ENCODE peak calls at places on chromosome 2, in six cellular contexts. S is GM23338, F is mammary epithelial cell, Y is hepatocyte, G is GM23248, R is MM.1S. H is an unnamed sample.

GRCh38 chr2:177165103-177165583 is 47.5 kb upstream of the HNRNPA3 start:
- DNase-seq in S (no peak), F (peak), Y (peak), G (peak), R (no peak), H (peak)

GRCh38 chr2:118881490-118882129 is 34.2 kb upstream of the EN1 start:
- DNase-seq in S (peak), F (peak), Y (peak), G (peak), R (peak), H (no peak)

GRCh38 chr2:112662702-112663101 is 17.0 kb downstream of the SLC20A1 start:
- DNase-seq in S (no peak), F (no peak), Y (peak), G (no peak), R (no peak), H (no peak)

GRCh38 chr2:16508061-16508851 is 157.4 kb downstream of the CYRIA start:
- DNase-seq in S (peak), F (peak), Y (peak), G (peak), R (peak), H (no peak)

GRCh38 chr2:199452200-199452990 is 5.3 kb downstream of the SATB2 start:
- DNase-seq in S (no peak), F (no peak), Y (no peak), G (peak), R (no peak), H (no peak)

GRCh38 chr2:31286961-31287550 is 53.1 kb downstream of the EHD3 start:
- DNase-seq in S (no peak), F (peak), Y (no peak), G (peak), R (no peak), H (no peak)

GRCh38 chr2:120818441-120818920 is 82.8 kb downstream of the GLI2 start:
- DNase-seq in S (no peak), F (no peak), Y (no peak), G (peak), R (no peak), H (peak)

GRCh38 chr2:234885113-234885512 is 66.7 kb upstream of the SH3BP4 start:
- DNase-seq in S (peak), F (no peak), Y (no peak), G (no peak), R (no peak), H (no peak)

GRCh38 chr2:207847807-207848544 is 78.3 kb upstream of the FZD5 start:
- DNase-seq in S (peak), F (peak), Y (peak), G (peak), R (no peak), H (peak)

GRCh38 chr2:201858781-201859180 is 52.4 kb downstream of the CDK15 start:
- DNase-seq in S (peak), F (no peak), Y (peak), G (peak), R (no peak), H (peak)

GRCh38 chr2:106534471-106534870 is 47.3 kb downstream of the CD8B2 start:
- DNase-seq in S (peak), F (no peak), Y (no peak), G (no peak), R (no peak), H (no peak)

GRCh38 chr2:121095257-121096080 is 189.5 kb downstream of the TFCP2L1 start:
- DNase-seq in S (peak), F (peak), Y (peak), G (peak), R (peak), H (no peak)

GRCh38 chr2:236742936-236743622 is 173.5 kb downstream of the ACKR3 start:
- DNase-seq in S (no peak), F (no peak), Y (no peak), G (no peak), R (no peak), H (peak)

GRCh38 chr2:21924640-21925285 is 801.0 kb downstream of the TDRD15 start:
- DNase-seq in S (no peak), F (no peak), Y (no peak), G (no peak), R (peak), H (no peak)

GRCh38 chr2:86764661-86765307 is 25.9 kb downstream of the CD8A start:
- DNase-seq in S (peak), F (peak), Y (peak), G (peak), R (peak), H (peak)

GRCh38 chr2:100563407-100564247 is 834 bp downstream of the PDCL3 start:
- DNase-seq in S (no peak), F (no peak), Y (no peak), G (peak), R (no peak), H (no peak)

GRCh38 chr2:219460424-219460926 is 25.8 kb downstream of the SPEG start:
- DNase-seq in S (peak), F (peak), Y (peak), G (peak), R (no peak), H (peak)

GRCh38 chr2:100235098-100235497 is 87.2 kb downstream of the LONRF2 start:
- DNase-seq in S (peak), F (no peak), Y (no peak), G (no peak), R (peak), H (no peak)

GRCh38 chr2:233713262-233713615 is 532 bp downstream of the UGT1A5 start:
- DNase-seq in S (no peak), F (no peak), Y (no peak), G (no peak), R (no peak), H (no peak)

GRCh38 chr2:208618220-208618619 is 211.6 kb downstream of the PTH2R start:
- DNase-seq in S (peak), F (no peak), Y (no peak), G (no peak), R (no peak), H (no peak)

GRCh38 chr2:222554511-222554910 is 101.4 kb downstream of the FARSB start:
- DNase-seq in S (peak), F (no peak), Y (no peak), G (no peak), R (no peak), H (no peak)

GRCh38 chr2:222547108-222547507 is 108.8 kb downstream of the FARSB start:
- DNase-seq in S (no peak), F (no peak), Y (no peak), G (no peak), R (no peak), H (no peak)

GRCh38 chr2:222545821-222546540 is 109.9 kb downstream of the FARSB start:
- DNase-seq in S (no peak), F (no peak), Y (no peak), G (no peak), R (no peak), H (no peak)

DNA sequence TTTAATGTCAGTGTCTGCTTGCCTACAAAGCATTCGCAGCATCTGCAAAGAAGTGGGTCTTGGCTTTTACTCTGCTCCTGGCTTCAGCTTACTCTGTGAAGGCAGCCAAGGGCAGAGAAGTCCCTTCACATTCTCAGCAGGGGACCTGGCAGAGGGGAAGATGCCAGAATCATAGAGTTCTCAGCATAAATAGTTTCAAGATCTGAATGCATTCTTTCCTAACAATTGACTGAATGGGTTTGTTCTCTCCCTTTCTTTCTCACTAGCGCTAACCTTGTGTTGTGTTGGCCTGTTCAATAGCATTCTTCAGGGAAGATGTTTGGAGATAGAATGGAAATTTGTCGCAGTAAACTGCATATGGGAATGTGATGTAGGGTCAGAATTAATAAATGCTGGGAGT is 106.9 kb downstream of the FARSB start:
- DNase-seq in S (peak), F (no peak), Y (no peak), G (no peak), R (no peak), H (peak)
- H2AFZ ChIP-seq in S (no peak), F (no peak), Y (no peak), G (no peak), R (no peak), H (no peak)

GRCh38 chr2:175312137-175312536 is 130.6 kb upstream of the ATP5MC3 start:
- DNase-seq in S (no peak), F (no peak), Y (no peak), G (no peak), R (no peak), H (no peak)

GRCh38 chr2:175308005-175308404 is 126.5 kb upstream of the ATP5MC3 start:
- DNase-seq in S (no peak), F (no peak), Y (no peak), G (no peak), R (no peak), H (no peak)

GRCh38 chr2:175304541-175304940 is 123.0 kb upstream of the ATP5MC3 start:
- DNase-seq in S (no peak), F (no peak), Y (no peak), G (no peak), R (no peak), H (no peak)

GRCh38 chr2:175310813-175311504 is 129.4 kb upstream of the ATP5MC3 start:
- DNase-seq in S (no peak), F (no peak), Y (no peak), G (no peak), R (peak), H (no peak)

GRCh38 chr2:175309799-175310198 is 128.3 kb upstream of the ATP5MC3 start:
- DNase-seq in S (peak), F (no peak), Y (peak), G (peak), R (peak), H (peak)
- TF ChIP-seq EZH2 in S (no peak), F (no peak), Y (no peak), G (no peak), R (no peak), H (no peak)

GRCh38 chr2:162127422-162127821 is 24.6 kb downstream of the GCG start:
- DNase-seq in S (no peak), F (no peak), Y (no peak), G (no peak), R (no peak), H (no peak)
- H2AFZ ChIP-seq in S (no peak), F (no peak), Y (no peak), G (no peak), R (no peak), H (no peak)

GRCh38 chr2:44805391-44805790 is 136.1 kb upstream of the SIX3 start:
- DNase-seq in S (peak), F (no peak), Y (no peak), G (no peak), R (no peak), H (no peak)
- TF ChIP-seq EZH2 in S (no peak), F (no peak), Y (no peak), G (no peak), R (no peak), H (no peak)

DNA sequence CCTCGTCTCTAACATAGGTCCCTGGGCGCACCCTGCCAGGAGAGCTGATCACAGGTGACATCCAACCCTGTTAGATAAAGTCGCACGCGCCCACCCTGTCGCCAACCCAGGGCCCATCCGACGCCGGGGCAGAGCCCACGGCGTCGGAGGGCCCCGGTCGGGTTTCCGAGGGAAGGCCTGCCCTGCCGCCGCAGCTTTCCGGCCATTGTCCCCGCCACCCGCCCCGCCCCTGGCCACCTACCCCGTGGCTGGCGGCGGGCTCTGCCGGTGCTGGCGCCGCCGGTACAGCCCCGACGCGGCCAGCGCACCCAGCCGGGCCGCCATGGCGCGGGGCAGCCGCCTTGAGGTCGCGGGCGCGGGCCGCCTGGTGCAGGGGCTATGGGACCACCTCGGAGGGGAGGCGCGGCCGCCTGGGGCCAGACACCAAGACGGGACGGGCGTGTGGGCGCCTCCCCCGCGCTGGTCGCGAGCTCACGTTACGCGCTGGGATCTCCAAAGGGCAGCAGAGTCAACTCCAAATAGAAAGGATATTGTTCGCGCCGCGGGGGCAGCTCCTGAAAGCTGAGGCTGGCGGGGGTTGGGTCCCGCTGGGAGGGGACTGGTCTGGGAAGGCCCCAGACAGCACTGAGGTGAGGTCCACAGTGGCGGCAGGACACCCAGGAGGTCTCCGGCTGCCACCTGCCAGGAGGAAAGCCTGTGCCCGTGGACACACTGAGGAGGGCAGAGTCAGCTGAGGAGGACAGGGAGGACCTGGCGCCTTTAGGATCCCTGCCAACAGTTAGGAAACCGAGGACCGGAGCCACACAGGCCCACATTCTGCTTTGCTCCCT is 11.1 kb downstream of the LIMS2 start:
- DNase-seq in S (peak), F (no peak), Y (no peak), G (peak), R (no peak), H (no peak)
- H2AFZ ChIP-seq in S (peak), F (peak), Y (peak), G (peak), R (no peak), H (peak)

DNA sequence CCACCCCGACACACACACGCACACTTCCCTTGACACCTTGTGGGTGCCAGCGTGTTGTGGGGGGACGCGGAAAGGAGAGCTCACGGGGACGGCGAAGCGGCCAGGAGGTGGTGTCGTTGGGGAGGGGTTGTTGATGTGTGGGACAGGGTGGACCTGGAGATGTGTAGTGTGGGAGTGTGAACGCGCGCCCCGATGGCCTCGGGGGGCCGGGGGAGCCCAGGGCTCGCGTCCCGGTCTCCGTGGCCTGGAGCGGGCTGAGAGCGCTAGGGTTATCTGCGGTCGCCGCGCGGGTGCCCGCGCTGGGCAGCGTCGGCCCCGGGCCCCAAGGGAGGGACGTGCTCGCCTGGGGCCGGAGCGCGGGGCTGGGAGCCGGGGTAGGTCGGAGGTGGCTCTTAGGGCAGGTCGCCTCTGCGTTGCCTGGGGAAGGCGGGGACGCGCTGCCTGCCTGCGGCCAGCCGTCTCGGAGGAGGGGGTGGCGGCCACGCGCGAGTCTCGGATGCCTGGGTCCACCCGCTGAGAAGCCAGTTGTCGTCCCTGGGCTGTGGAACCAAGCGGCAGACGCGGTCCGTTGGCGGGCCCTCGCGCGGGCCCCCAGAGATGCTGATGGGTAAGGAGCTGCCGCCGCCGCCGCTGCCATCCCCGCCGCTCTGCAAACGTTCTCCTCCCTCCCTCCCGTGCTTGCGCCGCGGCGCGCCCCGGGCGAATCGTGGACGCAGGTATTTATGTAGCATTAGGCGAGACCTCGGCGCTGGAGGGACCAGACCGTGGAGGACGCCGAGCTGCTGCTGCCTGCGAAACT is 1.6 kb downstream of the KLHL29 start:
- DNase-seq in S (peak), F (peak), Y (peak), G (peak), R (no peak), H (peak)
- TF ChIP-seq EZH2 in S (peak), F (no peak), Y (no peak), G (no peak), R (no peak), H (peak)

GRCh38 chr2:23287250-23287704 is 97.7 kb upstream of the KLHL29 start:
- DNase-seq in S (peak), F (peak), Y (peak), G (peak), R (no peak), H (peak)
- H2AFZ ChIP-seq in S (peak), F (peak), Y (no peak), G (peak), R (no peak), H (no peak)

DNA sequence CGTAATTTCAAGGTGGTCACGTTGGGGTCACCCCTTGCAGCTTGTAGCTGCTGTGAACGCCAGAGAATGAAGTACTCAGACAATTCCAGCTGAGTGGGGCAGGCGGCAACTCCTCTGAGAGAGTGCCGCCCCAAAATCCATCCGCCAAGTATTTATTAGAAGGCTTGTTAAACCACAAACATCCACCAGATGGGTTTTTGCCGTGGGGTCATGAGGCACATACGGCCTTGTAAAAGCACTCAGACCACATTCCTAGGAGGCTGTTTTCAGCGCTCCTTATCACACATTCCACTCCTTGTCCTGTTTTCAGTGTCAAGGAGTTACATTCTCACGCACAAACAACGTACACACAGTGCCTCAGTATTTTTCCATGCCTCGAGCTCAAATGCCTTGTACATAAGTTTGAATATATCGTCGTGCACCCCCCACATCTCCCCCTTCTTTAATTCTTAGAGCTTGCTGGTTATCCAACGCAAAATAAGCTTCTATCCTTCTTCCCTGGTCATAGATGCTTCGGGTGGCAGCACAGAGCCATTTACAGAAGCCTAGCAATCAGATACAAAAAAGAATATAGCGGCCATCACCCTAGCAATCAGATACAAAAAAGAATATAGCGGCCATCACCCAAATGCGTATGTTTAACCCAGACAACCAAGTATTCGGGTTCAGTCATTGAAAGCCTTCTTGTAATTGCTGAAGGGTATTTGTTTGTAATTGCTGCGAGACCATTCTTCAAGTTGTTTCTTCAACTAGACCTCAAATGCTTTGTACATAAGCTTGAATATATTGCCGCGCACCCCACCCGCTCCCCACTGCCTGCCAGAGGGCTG is 7.3 kb downstream of the ALPP start:
- DNase-seq in S (peak), F (peak), Y (peak), G (peak), R (no peak), H (peak)
- TF ChIP-seq EZH2 in S (peak), F (no peak), Y (no peak), G (no peak), R (no peak), H (no peak)

H was measured in astrocyte.